ENCODE peak calls at places on chromosome 18, in six cellular contexts. W is EL, D is LNCaP clone FGC, J is neural crest cell, M is NCI-H2171 treated with DMSO at 0.1 percent for 48 hours, R is Right ventricle myocardium superior. E is an unnamed sample.

GRCh38 chr18:23844991-23845680 is 155.9 kb downstream of the LAMA3 start:
- DNase-seq in R (no peak), J (no peak), D (no peak), W (peak), M (no peak), E (no peak)

GRCh38 chr18:2325308-2325849 is 245.9 kb downstream of the METTL4 start:
- DNase-seq in M (no peak), R (no peak), W (no peak), J (no peak), D (no peak), E (no peak)

GRCh38 chr18:48356909-48357631 is 52.1 kb downstream of the ZBTB7C start:
- DNase-seq in R (no peak), J (no peak), W (no peak), M (peak), D (peak), E (no peak)

GRCh38 chr18:34385306-34385705 is 160.6 kb upstream of the NOL4 start:
- DNase-seq in R (no peak), M (no peak), J (no peak), W (no peak), D (no peak), E (no peak)

GRCh38 chr18:29874519-29875098 is 1167.9 kb downstream of the DSC3 start:
- DNase-seq in J (peak), R (no peak), D (peak), M (peak), W (peak), E (peak)

GRCh38 chr18:57107141-57107832 is 39.6 kb upstream of the BOD1L2 start:
- DNase-seq in M (no peak), R (no peak), J (peak), D (peak), W (peak), E (peak)

GRCh38 chr18:354003-354402 is 86.2 kb upstream of the THOC1 start:
- DNase-seq in W (peak), D (no peak), R (no peak), J (no peak), M (no peak), E (no peak)

GRCh38 chr18:46750626-46751025 is 6.2 kb downstream of the ST8SIA5 start:
- DNase-seq in M (no peak), W (no peak), D (no peak), R (no peak), J (no peak), E (no peak)

GRCh38 chr18:2814928-2815327 is 31.9 kb upstream of the EMILIN2 start:
- DNase-seq in J (no peak), W (no peak), M (no peak), R (no peak), D (no peak), E (no peak)

GRCh38 chr18:23689031-23689615 is at the start of gene LAMA3:
- DNase-seq in W (peak), J (peak), R (peak), M (peak), D (peak), E (peak)

GRCh38 chr18:13433685-13434084 is 215.1 kb downstream of the LDLRAD4 start:
- DNase-seq in M (no peak), J (no peak), R (no peak), D (no peak), W (peak), E (no peak)

GRCh38 chr18:7789853-7790552 is 222.9 kb downstream of the PTPRM start:
- DNase-seq in R (no peak), W (peak), J (no peak), M (peak), D (peak), E (peak)

GRCh38 chr18:56982756-56983155 is 164.1 kb upstream of the BOD1L2 start:
- DNase-seq in W (no peak), R (no peak), D (no peak), J (no peak), M (peak), E (no peak)

E was measured in neuronal stem cell.